ENCODE peak calls at places on chromosomes 13 and 19, in four cellular contexts. N is OCI-LY7, T is AG08395, O is GM20000. E is an unnamed sample.

GRCh38 chr13:52695856-52696255 is 43.2 kb downstream of the SUGT1 start:
- DNase-seq in O (peak), T (peak), N (no peak), E (peak)

GRCh38 chr13:74132768-74133656 is 1.2 kb downstream of the KLF12 start:
- DNase-seq in O (peak), N (peak), T (peak), E (peak)

GRCh38 chr19:47306303-47306702 is 3.4 kb upstream of the C5AR1 start:
- DNase-seq in T (no peak), O (no peak), N (no peak), E (no peak)

GRCh38 chr19:35495107-35496064 is 5.1 kb upstream of the KRTDAP start:
- DNase-seq in N (peak), O (peak), T (peak), E (peak)

GRCh38 chr19:17576758-17577532 is 21.5 kb downstream of the COLGALT1 start:
- DNase-seq in N (no peak), T (peak), O (peak), E (peak)

GRCh38 chr19:31349160-31349881 is at the start of gene TSHZ3:
- DNase-seq in O (no peak), T (peak), N (no peak), E (no peak)

GRCh38 chr13:24159921-24160324 is 597 bp upstream of the SPATA13 start:
- DNase-seq in O (no peak), N (no peak), T (no peak), E (no peak)

GRCh38 chr19:16141043-16141442 is 2.4 kb upstream of the HSH2D start:
- DNase-seq in N (peak), O (peak), T (no peak), E (no peak)

GRCh38 chr19:18488838-18489626 is 32.8 kb downstream of the ELL start:
- DNase-seq in T (no peak), O (no peak), N (peak), E (peak)

GRCh38 chr13:112692586-112692985 is 2.7 kb downstream of the ATP11A start:
- DNase-seq in N (no peak), T (no peak), O (no peak), E (no peak)